ENCODE peak calls at places on chromosomes 12 and 14, in nine cellular contexts. R, J, V, L, W, T, U, K and A are unnamed samples.

GRCh38 chr14:100406505-100407131 is 83.5 kb downstream of the SLC25A47 start:
- DNase-seq in J (peak), W (no peak), L (no peak), T (no peak), R (no peak), K (no peak), U (peak), V (no peak), A (peak)

GRCh38 chr14:93329965-93330608 is 2.7 kb downstream of the BTBD7 start:
- DNase-seq in K (no peak), V (no peak), L (no peak), J (no peak), R (no peak), T (no peak), W (no peak), U (no peak), A (no peak)

GRCh38 chr12:2666411-2666810 is 128.4 kb upstream of the FKBP4 start:
- DNase-seq in V (no peak), J (no peak), T (no peak), L (no peak), K (no peak), W (no peak), R (no peak), U (no peak), A (no peak)

GRCh38 chr14:61150851-61151250 is 130.3 kb downstream of the TMEM30B start:
- DNase-seq in W (no peak), L (no peak), U (no peak), V (peak), T (no peak), R (no peak), K (no peak), J (peak), A (peak)

GRCh38 chr14:68704736-68705720 is 87.8 kb downstream of the ZFP36L1 start:
- DNase-seq in T (no peak), J (peak), U (no peak), W (no peak), V (no peak), L (no peak), K (no peak), R (no peak), A (no peak)

GRCh38 chr12:4027412-4027811 is 154.2 kb upstream of the PARP11 start:
- DNase-seq in L (no peak), R (no peak), J (no peak), V (no peak), W (no peak), K (no peak), U (no peak), T (no peak), A (no peak)

GRCh38 chr14:61491224-61491623 is 169.8 kb downstream of the PRKCH start:
- DNase-seq in R (no peak), U (no peak), J (no peak), T (no peak), W (no peak), K (no peak), L (no peak), V (no peak), A (no peak)

GRCh38 chr12:24778486-24779304 is 170.2 kb downstream of the BCAT1 start:
- DNase-seq in J (peak), L (no peak), R (peak), K (peak), T (no peak), W (peak), V (peak), U (peak), A (no peak)

GRCh38 chr14:33851931-33852330 is 98.9 kb downstream of the EGLN3 start:
- DNase-seq in R (no peak), U (no peak), J (no peak), L (no peak), V (no peak), W (no peak), K (no peak), T (no peak), A (no peak)

GRCh38 chr12:104136577-104136976 is 1.4 kb downstream of the NFYB start:
- DNase-seq in L (no peak), K (no peak), J (no peak), W (no peak), R (no peak), V (peak), T (no peak), U (no peak), A (no peak)

GRCh38 chr12:47767197-47767724 is 5.8 kb upstream of the SLC48A1 start:
- DNase-seq in U (no peak), K (peak), L (no peak), T (no peak), R (no peak), V (no peak), J (peak), W (no peak), A (no peak)

GRCh38 chr12:12379831-12380730 is 23.2 kb downstream of the BORCS5 start:
- DNase-seq in T (peak), J (peak), W (no peak), L (no peak), V (peak), K (peak), R (no peak), U (no peak), A (no peak)

GRCh38 chr14:23430733-23431105 is 4.7 kb downstream of the MYH7 start:
- DNase-seq in L (no peak), R (peak), K (no peak), J (peak), V (peak), W (peak), T (no peak), U (peak), A (no peak)

GRCh38 chr14:68598621-68599447 is 194.0 kb downstream of the ZFP36L1 start:
- DNase-seq in W (peak), K (no peak), T (no peak), V (peak), J (no peak), U (no peak), L (peak), R (no peak), A (peak)

GRCh38 chr14:22099942-22100763 is 426.5 kb upstream of the OR4E1 start:
- DNase-seq in R (peak), U (peak), K (peak), T (peak), V (peak), L (no peak), J (peak), W (peak), A (no peak)

GRCh38 chr12:19044430-19044829 is 85.1 kb upstream of the PLEKHA5 start:
- DNase-seq in V (no peak), T (no peak), W (no peak), K (no peak), R (no peak), J (no peak), U (no peak), L (no peak), A (no peak)

GRCh38 chr12:95653761-95654546 is 102.7 kb upstream of the USP44 start:
- DNase-seq in J (peak), V (peak), T (no peak), U (no peak), W (peak), R (no peak), K (peak), L (no peak), A (peak)

GRCh38 chr12:18583655-18584054 is 154.2 kb downstream of the PLCZ1 start:
- DNase-seq in L (no peak), V (no peak), U (no peak), K (no peak), T (no peak), R (no peak), W (no peak), J (no peak), A (no peak)

GRCh38 chr14:46580941-46581671 is 70.5 kb downstream of the RPL10L start:
- DNase-seq in K (peak), J (no peak), L (no peak), T (no peak), V (peak), W (peak), U (no peak), R (peak), A (no peak)

GRCh38 chr14:89851031-89851430 is 103.5 kb downstream of the EFCAB11 start:
- DNase-seq in V (no peak), T (no peak), R (no peak), K (no peak), U (no peak), J (no peak), L (no peak), W (no peak), A (no peak)

GRCh38 chr12:63862187-63863107 is 17.9 kb downstream of the SRGAP1 start:
- DNase-seq in J (peak), T (no peak), K (no peak), R (no peak), W (no peak), L (no peak), U (no peak), V (no peak), A (no peak)

GRCh38 chr12:219891-220352 is 6.0 kb upstream of the SLC6A12 start:
- DNase-seq in T (peak), R (peak), L (no peak), J (peak), V (peak), W (peak), U (peak), K (peak), A (no peak)

GRCh38 chr12:29547151-29547561 is 49.7 kb upstream of the OVCH1 start:
- DNase-seq in J (peak), K (no peak), W (no peak), V (peak), U (no peak), R (no peak), L (no peak), T (no peak), A (no peak)

GRCh38 chr14:79395061-79395460 is 816.2 kb downstream of the DIO2 start:
- DNase-seq in V (peak), T (no peak), R (no peak), L (no peak), U (no peak), J (peak), W (peak), K (no peak), A (no peak)

GRCh38 chr12:71791473-71792150 is 36.9 kb downstream of the RAB21 start:
- DNase-seq in K (no peak), J (no peak), U (no peak), R (no peak), L (no peak), T (no peak), W (no peak), V (no peak), A (no peak)

GRCh38 chr12:66279127-66279712 is 23.1 kb upstream of the HELB start:
- DNase-seq in J (no peak), R (peak), L (no peak), U (no peak), W (peak), V (peak), K (no peak), T (no peak), A (no peak)

GRCh38 chr14:53793790-53794560 is 162.7 kb downstream of the BMP4 start:
- DNase-seq in V (peak), L (no peak), R (no peak), T (no peak), K (no peak), W (no peak), U (no peak), J (no peak), A (no peak)

GRCh38 chr12:108613548-108613947 is 15.7 kb upstream of the TMEM119 start:
- DNase-seq in W (no peak), R (no peak), V (no peak), J (no peak), L (no peak), K (peak), U (no peak), T (no peak), A (no peak)

GRCh38 chr14:91143862-91144261 is 30.0 kb downstream of the DGLUCY start:
- DNase-seq in J (no peak), U (no peak), V (no peak), L (peak), K (no peak), T (no peak), R (no peak), W (no peak), A (no peak)

GRCh38 chr12:32589165-32589891 is 89.8 kb upstream of the DNM1L start:
- DNase-seq in V (no peak), U (no peak), K (peak), L (no peak), T (peak), W (no peak), J (no peak), R (no peak), A (no peak)

GRCh38 chr12:16012086-16012485 is 101.0 kb downstream of the DERA start:
- DNase-seq in T (no peak), J (peak), V (peak), W (peak), L (no peak), U (no peak), R (no peak), K (no peak), A (no peak)

GRCh38 chr12:113932411-113933196 is 33.5 kb downstream of the RBM19 start:
- DNase-seq in R (no peak), U (no peak), J (peak), W (peak), T (no peak), K (no peak), L (no peak), V (peak), A (peak)

DNA sequence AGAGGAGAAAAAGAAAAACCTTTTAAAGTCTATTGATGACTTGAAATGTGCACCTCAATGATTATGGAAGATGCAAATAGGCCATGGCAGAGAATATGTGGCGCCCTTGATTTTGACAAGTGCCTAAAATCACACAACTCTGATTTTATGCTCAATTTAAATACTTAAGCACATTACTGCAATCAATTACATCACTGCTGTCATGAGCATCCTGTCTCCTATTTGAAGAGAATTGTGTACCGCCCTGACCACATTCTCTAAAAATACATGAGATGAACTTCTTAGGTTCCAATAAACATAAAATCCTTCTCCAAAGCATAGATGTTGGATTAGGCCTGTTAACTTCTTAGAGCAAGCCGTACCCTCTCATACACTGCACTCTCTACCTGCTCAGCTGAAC is 1.6 kb downstream of the TXNDC16 start:
- DNase-seq in K (no peak), L (no peak), W (no peak), J (no peak), U (no peak), V (no peak), T (no peak), R (no peak), A (no peak)
- H3K4me3 ChIP-seq in K (no peak), L (peak), W (no peak), J (no peak), U (no peak), V (no peak), T (no peak), R (no peak), A (no peak)

DNA sequence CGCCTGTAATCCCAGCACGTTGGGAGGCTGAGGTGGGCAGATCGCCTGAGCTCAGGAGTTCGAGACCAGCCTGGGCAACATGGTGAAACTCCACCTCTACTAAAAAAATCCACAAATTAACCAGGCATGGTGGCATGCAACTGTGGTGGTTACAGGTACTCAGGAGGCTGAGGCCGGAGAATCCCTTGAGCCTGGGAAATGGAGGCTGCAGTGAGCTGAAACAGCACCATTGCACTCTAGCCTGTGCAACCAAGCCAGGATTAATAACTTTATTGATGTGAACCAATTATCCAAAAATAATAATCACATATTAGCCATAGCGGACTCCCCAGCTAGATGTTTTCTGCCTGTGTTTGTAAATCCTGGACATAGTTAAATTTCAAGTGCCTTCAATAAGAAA is 1.8 kb upstream of the NUDT4 start:
- DNase-seq in T (no peak), V (no peak), L (no peak), J (no peak), W (no peak), K (no peak), R (no peak), U (no peak), A (no peak)
- H3K4me3 ChIP-seq in T (no peak), V (peak), L (no peak), J (no peak), W (no peak), K (no peak), R (no peak), U (no peak), A (peak)

GRCh38 chr14:73665130-73665529 is 20.3 kb downstream of the DNAL1 start:
- DNase-seq in K (no peak), W (no peak), T (no peak), L (no peak), V (no peak), U (no peak), J (no peak), R (no peak), A (no peak)
- H3K4me3 ChIP-seq in K (no peak), W (no peak), T (no peak), L (no peak), V (no peak), U (no peak), J (no peak), R (no peak), A (no peak)

GRCh38 chr14:49620182-49621113 is at the start of the genes MGAT2 and RPL36AL:
- DNase-seq in T (peak), R (peak), W (peak), U (peak), J (peak), K (peak), L (peak), V (peak), A (peak)
- H3K4me3 ChIP-seq in T (peak), R (peak), W (peak), U (peak), J (peak), K (peak), L (peak), V (peak), A (peak)

GRCh38 chr12:53045646-53046045 is 4.2 kb upstream of the TNS2 start:
- DNase-seq in R (no peak), K (no peak), U (no peak), L (no peak), T (no peak), V (peak), J (no peak), W (no peak), A (no peak)

GRCh38 chr12:53046655-53047220 is 3.1 kb upstream of the TNS2 start:
- DNase-seq in R (no peak), T (peak), K (peak), L (peak), V (peak), U (no peak), W (peak), J (peak), A (peak)

GRCh38 chr12:53042607-53043454 is 7.0 kb upstream of the TNS2 start:
- DNase-seq in R (peak), J (no peak), V (no peak), U (no peak), W (no peak), T (no peak), L (no peak), K (no peak), A (no peak)

GRCh38 chr12:53044052-53044581 is 5.7 kb upstream of the TNS2 start:
- DNase-seq in W (no peak), V (no peak), K (no peak), R (peak), J (peak), U (no peak), T (no peak), L (no peak), A (no peak)

DNA sequence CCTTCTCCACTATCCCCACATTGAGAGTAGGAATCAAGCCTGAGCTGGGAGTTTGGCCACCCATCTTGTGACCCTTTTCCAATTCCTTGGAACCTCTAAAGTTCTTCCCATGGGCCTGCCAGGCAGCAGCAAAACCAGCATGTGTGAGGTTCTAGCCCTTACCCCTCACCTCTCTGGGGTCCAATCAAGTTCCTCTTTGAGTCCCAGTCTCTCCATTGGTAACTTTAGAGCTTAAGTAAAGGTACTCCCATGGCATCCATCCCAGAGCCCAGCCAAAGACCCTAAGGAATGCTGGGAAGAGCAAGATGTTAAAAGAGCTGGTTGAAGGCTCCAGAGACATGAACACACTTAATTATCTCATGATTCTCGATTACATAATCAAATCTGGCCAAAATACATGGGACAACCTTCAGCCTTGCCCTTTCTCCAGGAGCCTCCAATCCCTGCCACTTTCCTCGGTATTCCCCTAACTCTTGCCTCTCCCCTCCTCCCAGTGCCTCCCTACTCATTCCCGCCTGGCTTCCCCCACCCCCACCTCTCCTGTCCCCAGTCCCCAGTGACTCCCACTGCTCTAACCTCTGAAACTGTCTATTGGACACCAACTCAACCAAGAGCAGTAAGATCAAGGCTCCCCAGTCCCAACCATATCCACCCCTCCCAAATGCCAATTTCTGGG is 4.8 kb upstream of the TNS2 start:
- DNase-seq in T (no peak), R (no peak), K (no peak), U (no peak), W (no peak), V (no peak), J (peak), L (no peak), A (no peak)
- H3K4me3 ChIP-seq in T (no peak), R (no peak), K (no peak), U (no peak), W (no peak), V (peak), J (peak), L (peak), A (no peak)

DNA sequence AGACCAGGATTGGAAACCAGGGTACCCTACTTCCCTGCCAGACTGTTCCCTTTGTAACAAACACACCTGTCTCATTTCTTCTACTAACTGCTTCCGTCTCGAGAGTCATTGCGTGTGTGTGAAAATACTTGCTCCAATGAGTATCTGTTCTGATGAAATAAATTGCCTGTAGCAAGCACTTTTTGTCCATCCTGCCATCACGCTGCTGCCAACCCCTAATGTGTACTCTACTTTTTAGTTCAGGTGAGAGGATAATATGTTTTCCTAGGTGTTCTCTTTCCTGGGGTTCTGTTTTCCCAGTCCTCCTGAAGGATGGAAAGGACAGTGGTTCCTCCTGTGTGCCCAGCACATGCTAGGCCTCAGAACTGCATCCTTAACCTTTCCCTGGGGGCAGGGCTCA is 1.0 kb downstream of the TUNAR start:
- DNase-seq in T (no peak), L (no peak), K (no peak), V (no peak), R (no peak), J (no peak), U (no peak), W (no peak), A (no peak)
- H3K4me3 ChIP-seq in T (no peak), L (no peak), K (no peak), V (no peak), R (no peak), J (no peak), U (no peak), W (no peak), A (no peak)

DNA sequence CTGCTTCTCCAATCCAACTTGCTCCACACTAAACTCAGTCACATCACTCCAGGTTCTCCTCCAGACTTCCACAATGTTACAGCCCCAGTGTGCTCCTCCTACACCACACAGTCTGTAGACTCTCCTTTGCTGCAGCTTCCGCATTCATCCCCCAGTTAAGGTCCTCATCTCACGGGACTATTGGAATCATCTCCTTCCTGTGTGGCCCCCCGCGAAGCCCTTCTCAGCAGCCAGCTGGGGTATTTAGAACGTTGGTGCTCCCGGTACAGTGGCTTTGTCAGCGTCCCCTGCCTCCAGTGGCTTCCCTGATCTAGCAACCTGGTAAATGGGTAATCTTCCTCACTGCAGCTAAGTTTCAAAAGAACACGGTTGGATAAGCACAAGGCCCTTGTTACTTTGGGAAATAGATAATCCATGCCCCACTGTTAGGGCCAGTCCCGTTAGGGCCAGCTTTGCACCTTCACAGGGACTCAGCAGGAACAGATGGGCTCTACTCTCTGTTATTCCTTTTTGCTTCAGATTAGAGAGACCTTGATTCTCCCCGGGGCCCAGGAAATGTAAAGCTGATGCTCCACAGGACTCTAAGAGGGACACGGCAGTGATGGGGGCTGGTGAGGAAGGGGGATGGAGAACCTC is 823 bp upstream of the TSPAN11 start:
- DNase-seq in K (no peak), U (no peak), J (no peak), L (no peak), R (no peak), V (no peak), T (no peak), W (no peak), A (no peak)
- H3K4me3 ChIP-seq in K (peak), U (peak), J (peak), L (peak), R (peak), V (peak), T (no peak), W (peak), A (peak)